ENCODE peak calls at places on chromosomes 5 and 9, in five cellular contexts. K, A, F, P and S are unnamed samples. For H3K4me1 and H3K9me3, the result is how much of the 10 kb centered on the place peaks cover.

GRCh38 chr5:77924081-77924480 is 147.9 kb upstream of the TBCA start:
- DNase-seq in P (no peak), K (no peak), F (no peak), A (no peak), S (no peak)

GRCh38 chr9:34430843-34431437 is 27.4 kb downstream of the FAM219A start:
- DNase-seq in A (peak), K (peak), F (peak), P (peak), S (no peak)

GRCh38 chr5:115309751-115310370 is 13.4 kb upstream of the CCDC112 start:
- DNase-seq in P (peak), K (peak), F (no peak), A (no peak), S (no peak)

GRCh38 chr5:61332369-61332745 is 299 bp downstream of the ZSWIM6 start:
- DNase-seq in A (peak), P (peak), K (no peak), F (peak), S (peak)

GRCh38 chr5:38607396-38607795 is 51.0 kb upstream of the LIFR start:
- DNase-seq in A (no peak), F (peak), P (peak), K (peak), S (no peak)

GRCh38 chr5:50727149-50727496 is 60.7 kb downstream of the PARP8 start:
- DNase-seq in P (peak), F (peak), K (no peak), A (no peak), S (no peak)

GRCh38 chr5:129963359-129963758 is 59.1 kb downstream of the CHSY3 start:
- DNase-seq in F (no peak), A (no peak), P (peak), K (no peak), S (no peak)

GRCh38 chr9:93118863-93119702 is 15.0 kb downstream of the NINJ1 start:
- DNase-seq in F (peak), P (no peak), K (no peak), A (peak), S (peak)

GRCh38 chr9:113559834-113560620 is 96.5 kb downstream of the RGS3 start:
- DNase-seq in K (no peak), P (no peak), F (no peak), A (peak), S (no peak)

GRCh38 chr9:113973963-113974413 is 97.9 kb downstream of the ZNF618 start:
- DNase-seq in K (peak), A (no peak), P (peak), F (no peak), S (no peak)

GRCh38 chr9:98075332-98075805 is 18.8 kb downstream of the NANS start:
- DNase-seq in F (no peak), A (no peak), K (peak), P (peak), S (no peak)

GRCh38 chr5:171442287-171443042 is 23.0 kb downstream of the FGF18 start:
- DNase-seq in K (no peak), P (peak), A (no peak), F (no peak), S (no peak)

GRCh38 chr5:107464876-107465275 is 205.9 kb downstream of the EFNA5 start:
- DNase-seq in K (no peak), P (no peak), A (no peak), F (no peak), S (no peak)

GRCh38 chr9:34382054-34382453 is 5.4 kb upstream of the MYORG start:
- DNase-seq in F (no peak), P (no peak), K (no peak), A (no peak), S (no peak)

GRCh38 chr5:26321278-26321677 is 717.1 kb downstream of the CDH9 start:
- DNase-seq in A (no peak), K (no peak), P (no peak), F (no peak), S (no peak)

GRCh38 chr5:134521831-134522230 is 3.6 kb upstream of the JADE2 start:
- DNase-seq in K (no peak), A (no peak), F (no peak), P (no peak), S (no peak)

GRCh38 chr9:112870556-112870955 is 20.1 kb downstream of the SLC46A2 start:
- DNase-seq in A (no peak), F (no peak), K (no peak), P (no peak), S (no peak)

GRCh38 chr5:173397531-173397930 is 69.3 kb upstream of the STC2 start:
- DNase-seq in P (peak), F (no peak), K (no peak), A (no peak), S (no peak)

GRCh38 chr5:59287361-59287760 is 606.2 kb downstream of the PDE4D start:
- DNase-seq in A (no peak), P (no peak), F (no peak), K (peak), S (no peak)

DNA sequence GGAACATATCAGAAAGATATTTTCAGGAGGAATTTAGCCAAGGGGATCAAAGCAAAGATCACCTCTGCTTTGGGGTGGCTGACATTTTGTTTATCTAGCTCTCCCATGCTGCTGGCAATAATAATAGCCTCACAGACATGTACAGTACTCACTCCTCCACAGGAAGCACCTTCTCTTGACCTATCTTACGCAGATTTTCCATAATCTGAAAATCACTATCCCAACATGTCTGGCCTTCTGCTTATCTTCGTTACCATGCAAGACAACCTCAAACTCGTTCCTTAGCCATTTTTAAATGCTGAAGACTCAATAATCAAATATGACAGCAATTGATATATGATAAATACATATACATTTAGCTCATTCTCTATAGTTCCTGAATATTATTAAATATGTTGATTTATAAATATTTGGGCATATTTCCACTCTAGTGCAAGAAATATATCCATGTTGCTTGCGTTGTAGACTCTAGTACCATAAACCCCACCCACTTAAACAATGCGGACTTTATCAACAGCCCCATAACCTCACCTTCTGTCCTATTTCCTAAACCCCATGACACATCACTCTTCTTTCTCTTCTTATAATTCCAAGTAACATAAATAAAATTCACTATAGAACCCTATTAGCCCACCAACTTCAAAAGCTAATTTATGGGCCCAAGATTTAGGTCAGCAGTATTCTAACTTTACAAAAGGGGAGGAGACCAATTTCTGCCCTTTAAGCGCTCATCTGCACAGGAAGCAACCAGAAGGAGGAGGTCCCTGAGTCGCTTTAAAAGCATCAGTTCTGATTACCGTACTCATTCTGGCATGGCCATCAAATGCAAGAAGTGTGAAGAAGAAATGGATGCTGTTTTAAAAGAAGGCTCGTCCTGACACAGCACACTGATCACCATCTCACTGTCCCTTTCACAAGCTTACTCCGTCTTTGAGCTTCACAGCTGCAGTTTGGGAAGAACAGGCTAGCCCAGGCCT is 17.8 kb downstream of the ZNF608 start:
- DNase-seq in P (no peak), F (no peak), K (no peak), A (no peak), S (no peak)
- H3K4me1 ChIP-seq in P (half or more), F (half or more), K (under half), A (under half), S (under half)

GRCh38 chr5:18551716-18552115 is 917.5 kb downstream of the TAF11L14 start:
- DNase-seq in K (no peak), F (no peak), P (no peak), A (no peak), S (peak)
- H3K9me3 ChIP-seq in K (under half), F (under half), P (under half), A (under half), S (under half)

DNA sequence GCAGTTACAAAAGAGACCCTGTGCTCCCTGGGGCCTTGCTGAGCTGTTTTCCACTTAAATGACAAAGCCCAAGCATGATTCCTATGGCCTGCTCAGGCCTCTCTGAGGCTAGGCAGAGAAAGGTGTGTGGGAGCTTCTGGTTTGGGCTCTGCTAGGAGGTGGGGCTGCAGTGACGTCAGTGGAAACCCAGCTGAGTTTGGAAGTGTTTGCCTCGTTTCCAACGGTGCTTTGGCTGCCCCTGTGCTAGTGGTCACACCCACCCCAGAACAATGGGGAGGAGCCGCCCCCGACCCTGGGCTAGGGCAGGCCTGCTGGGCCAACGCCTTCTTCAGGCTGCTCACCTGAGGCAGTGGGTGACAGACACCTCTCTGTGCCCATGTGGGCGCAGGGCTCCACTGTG is 10.4 kb downstream of the ANGPTL2 start:
- DNase-seq in F (no peak), P (peak), K (no peak), A (no peak), S (no peak)
- H3K4me1 ChIP-seq in F (under half), P (under half), K (under half), A (under half), S (under half)

GRCh38 chr5:81188962-81189361 is 44.2 kb upstream of the CKMT2 start:
- DNase-seq in A (no peak), K (no peak), P (no peak), F (no peak), S (no peak)

GRCh38 chr5:81192351-81192750 is 40.8 kb upstream of the CKMT2 start:
- DNase-seq in P (no peak), A (no peak), K (no peak), F (no peak), S (no peak)

GRCh38 chr5:81187885-81188284 is 45.2 kb upstream of the CKMT2 start:
- DNase-seq in K (no peak), F (peak), A (no peak), P (no peak), S (peak)

GRCh38 chr5:81191726-81192125 is 41.4 kb upstream of the CKMT2 start:
- DNase-seq in P (no peak), F (no peak), K (no peak), A (no peak), S (no peak)

DNA sequence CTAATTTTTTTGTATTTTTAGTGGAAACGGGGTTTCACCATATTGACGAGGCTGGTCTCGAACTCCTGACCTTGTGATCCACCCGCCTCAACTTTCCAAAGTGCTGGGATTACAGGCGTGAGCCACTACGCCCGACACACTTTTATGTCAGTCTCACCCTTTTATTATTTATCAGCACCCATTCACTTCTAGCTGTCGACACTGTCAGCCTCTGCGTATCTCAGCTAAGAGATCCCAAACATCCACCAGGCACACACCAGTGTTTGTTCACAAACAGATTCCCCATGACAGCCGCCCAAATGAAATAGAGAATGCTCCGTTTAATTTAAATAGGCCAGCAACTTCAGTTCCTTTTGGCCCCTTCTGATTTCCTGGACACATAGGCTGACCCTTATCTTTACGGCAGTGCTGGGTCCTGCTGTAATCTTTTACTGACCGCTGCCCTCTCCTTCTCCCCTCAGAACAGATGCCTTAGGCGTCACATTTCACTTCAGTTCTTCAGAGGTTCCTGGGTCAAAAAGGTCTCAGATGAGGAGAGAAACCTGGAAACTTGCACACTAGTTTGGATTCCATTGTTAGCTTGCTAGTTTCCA is 43.2 kb upstream of the CKMT2 start:
- DNase-seq in P (no peak), K (no peak), F (no peak), A (no peak), S (no peak)
- H3K9me3 ChIP-seq in P (under half), K (under half), F (under half), A (under half), S (under half)

DNA sequence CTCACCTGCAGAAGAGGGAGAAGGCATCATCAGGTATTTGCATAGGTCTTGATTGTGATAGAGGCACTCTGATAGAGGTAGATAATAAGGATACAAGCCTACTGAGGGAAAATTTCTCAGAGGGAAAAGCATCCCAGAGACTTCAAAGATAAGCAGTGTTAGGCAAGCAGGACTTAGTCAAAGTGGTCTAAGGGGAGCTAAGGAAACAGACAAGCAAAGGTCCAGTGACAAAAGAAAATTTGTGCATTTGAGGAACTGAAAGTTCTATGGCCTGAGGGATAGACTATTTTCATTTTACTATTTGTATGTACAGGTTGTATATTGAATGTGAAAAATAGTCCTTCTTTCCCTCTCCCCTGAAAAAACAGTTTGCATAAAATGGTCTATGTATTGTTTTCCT is 27.4 kb downstream of the OXCT1 start:
- DNase-seq in A (no peak), K (no peak), P (no peak), F (no peak), S (no peak)
- H3K4me1 ChIP-seq in A (under half), K (under half), P (under half), F (under half), S (under half)